ENCODE peak calls at places on chromosomes 5 and 9, in seven cellular contexts. L is activated T-helper 1 cell treated with anti-CD3 and anti-CD28 coated beads, Interleukin-12 subunit alpha, Interleukin-12 subunit beta, Interleukin-2, Interleukin-4 antibody, amounts not matched to agents 30 ng/mL and 10 ng/mL and 1 ng/mL, durations not matched to agents 14 hours and 24 hours and 36 hours; R is substantia nigra; V is activated B cell treated with CpG ODN at 0.5 μM for 24 hours; X is Calu3; H is DMS53; J is CD4-positive, CD25-positive, alpha-beta regulatory T cell. W is an unnamed sample.

GRCh38 chr9:18796871-18797270 is 236.1 kb downstream of the SAXO1 start:
- DNase-seq in X (no peak), H (no peak), R (no peak), L (no peak), J (no peak), V (no peak), W (no peak)

GRCh38 chr5:100270323-100270771 is 264.8 kb upstream of the FAM174A start:
- DNase-seq in L (no peak), V (no peak), R (no peak), X (no peak), H (no peak), J (no peak), W (no peak)

GRCh38 chr5:16886366-16886736 is 49.7 kb downstream of the MYO10 start:
- DNase-seq in V (no peak), R (no peak), J (no peak), X (no peak), L (no peak), H (no peak), W (no peak)

GRCh38 chr9:92176068-92176799 is 61.0 kb upstream of the SPTLC1 start:
- DNase-seq in H (peak; percentile 34), V (no peak), R (no peak), L (no peak), J (peak; percentile 6), X (no peak), W (no peak)

GRCh38 chr5:74294231-74294705 is 346.3 kb downstream of the ENC1 start:
- DNase-seq in X (no peak), V (no peak), H (no peak), J (no peak), L (no peak), R (no peak), W (no peak)

GRCh38 chr9:129023036-129023907 is 4.9 kb downstream of the SH3GLB2 start:
- DNase-seq in J (no peak), X (no peak), H (no peak), L (no peak), R (no peak), V (no peak), W (no peak)

GRCh38 chr5:127440831-127441230 is 76.6 kb upstream of the PRRC1 start:
- DNase-seq in J (no peak), X (no peak), R (no peak), V (no peak), L (no peak), H (no peak), W (no peak)

GRCh38 chr9:127168756-127169506 is 46.5 kb upstream of the ANGPTL2 start:
- DNase-seq in L (no peak), J (no peak), H (no peak), R (no peak), X (no peak), V (no peak), W (no peak)

GRCh38 chr9:19371942-19372341 is 8.1 kb downstream of the RPS6 start:
- DNase-seq in H (peak; percentile 44), V (no peak), J (no peak), R (no peak), L (no peak), X (no peak), W (no peak)

GRCh38 chr9:106964329-106964728 is 101.4 kb downstream of the ZNF462 start:
- DNase-seq in L (no peak), R (no peak), V (no peak), H (no peak), X (no peak), J (peak; percentile 6), W (no peak)

GRCh38 chr5:58322453-58322852 is 137.4 kb downstream of the PLK2 start:
- DNase-seq in H (no peak), X (no peak), V (no peak), R (no peak), J (no peak), L (no peak), W (no peak)

W was measured in CD4-positive, alpha-beta memory T cell.